ENCODE peak calls at places on chromosomes 1 and 21, in six cellular contexts. One of them, this sample, is unnamed.

GRCh38 chr1:201766117-201766863 is 62.7 kb upstream of the IPO9 start:
- DNase-seq in suprapubic skin: no peak
- DNase-seq in HCT116: no peak
- DNase-seq in SK-N-SH: no peak
- DNase-seq in sigmoid colon: no peak
- DNase-seq in GM23338: no peak
- DNase-seq in this sample: peak; percentile 90

GRCh38 chr21:31987696-31988095 is 114.9 kb downstream of the HUNK start:
- DNase-seq in suprapubic skin: peak; percentile 85
- DNase-seq in HCT116: no peak
- DNase-seq in SK-N-SH: no peak
- DNase-seq in sigmoid colon: no peak
- DNase-seq in GM23338: peak; percentile 20
- DNase-seq in this sample: no peak

GRCh38 chr1:150577557-150578277 is 1.7 kb downstream of the MCL1 start:
- DNase-seq in suprapubic skin: no peak
- DNase-seq in HCT116: no peak
- DNase-seq in SK-N-SH: peak; percentile 22
- DNase-seq in sigmoid colon: peak; percentile 56
- DNase-seq in GM23338: peak; percentile 14
- DNase-seq in this sample: no peak

GRCh38 chr21:15562748-15563147 is 167.0 kb upstream of the USP25 start:
- DNase-seq in suprapubic skin: no peak
- DNase-seq in HCT116: no peak
- DNase-seq in SK-N-SH: no peak
- DNase-seq in sigmoid colon: no peak
- DNase-seq in GM23338: no peak
- DNase-seq in this sample: no peak

GRCh38 chr1:15955552-15955951 is 20.3 kb downstream of the ZBTB17 start:
- DNase-seq in suprapubic skin: no peak
- DNase-seq in HCT116: no peak
- DNase-seq in SK-N-SH: no peak
- DNase-seq in sigmoid colon: no peak
- DNase-seq in GM23338: no peak
- DNase-seq in this sample: peak; percentile 71

GRCh38 chr1:179296831-179297377 is 3.3 kb downstream of the SOAT1 start:
- DNase-seq in suprapubic skin: no peak
- DNase-seq in HCT116: no peak
- DNase-seq in SK-N-SH: no peak
- DNase-seq in sigmoid colon: no peak
- DNase-seq in GM23338: no peak
- DNase-seq in this sample: no peak

GRCh38 chr1:2594641-2595131 is 8.1 kb downstream of the PRXL2B start:
- DNase-seq in suprapubic skin: peak; percentile 75
- DNase-seq in HCT116: no peak
- DNase-seq in SK-N-SH: no peak
- DNase-seq in sigmoid colon: peak; percentile 61
- DNase-seq in GM23338: no peak
- DNase-seq in this sample: no peak

GRCh38 chr1:80349218-80349617 is 1342.7 kb upstream of the ADGRL4 start:
- DNase-seq in suprapubic skin: no peak
- DNase-seq in HCT116: no peak
- DNase-seq in SK-N-SH: no peak
- DNase-seq in sigmoid colon: no peak
- DNase-seq in GM23338: peak; percentile 20
- DNase-seq in this sample: no peak

GRCh38 chr21:34730194-34730593 is 61.4 kb downstream of the CLIC6 start:
- DNase-seq in suprapubic skin: no peak
- DNase-seq in HCT116: no peak
- DNase-seq in SK-N-SH: no peak
- DNase-seq in sigmoid colon: no peak
- DNase-seq in GM23338: no peak
- DNase-seq in this sample: no peak

GRCh38 chr1:157390646-157391045 is 161.7 kb downstream of the FCRL5 start:
- DNase-seq in suprapubic skin: no peak
- DNase-seq in HCT116: no peak
- DNase-seq in SK-N-SH: no peak
- DNase-seq in sigmoid colon: no peak
- DNase-seq in GM23338: no peak
- DNase-seq in this sample: no peak

GRCh38 chr1:50704126-50704525 is 255.9 kb downstream of the FAF1 start:
- DNase-seq in suprapubic skin: no peak
- DNase-seq in HCT116: peak; percentile 6
- DNase-seq in SK-N-SH: peak; percentile 64
- DNase-seq in sigmoid colon: no peak
- DNase-seq in GM23338: peak; percentile 72
- DNase-seq in this sample: no peak

GRCh38 chr21:37153193-37153934 is 80.3 kb downstream of the TTC3 start:
- DNase-seq in suprapubic skin: no peak
- DNase-seq in HCT116: no peak
- DNase-seq in SK-N-SH: no peak
- DNase-seq in sigmoid colon: no peak
- DNase-seq in GM23338: no peak
- DNase-seq in this sample: no peak

GRCh38 chr1:23667411-23667810 is 24.2 kb upstream of the RPL11 start:
- DNase-seq in suprapubic skin: no peak
- DNase-seq in HCT116: no peak
- DNase-seq in SK-N-SH: no peak
- DNase-seq in sigmoid colon: no peak
- DNase-seq in GM23338: no peak
- DNase-seq in this sample: no peak

GRCh38 chr1:6016191-6016865 is 24.1 kb upstream of the NPHP4 start:
- DNase-seq in suprapubic skin: no peak
- DNase-seq in HCT116: no peak
- DNase-seq in SK-N-SH: no peak
- DNase-seq in sigmoid colon: no peak
- DNase-seq in GM23338: no peak
- DNase-seq in this sample: no peak

GRCh38 chr1:192700834-192701271 is 64.9 kb downstream of the RGS13 start:
- DNase-seq in suprapubic skin: no peak
- DNase-seq in HCT116: peak; percentile 56
- DNase-seq in SK-N-SH: no peak
- DNase-seq in sigmoid colon: no peak
- DNase-seq in GM23338: no peak
- DNase-seq in this sample: no peak

GRCh38 chr1:12272770-12273169 is 42.9 kb downstream of the VPS13D start:
- DNase-seq in suprapubic skin: no peak
- DNase-seq in HCT116: no peak
- DNase-seq in SK-N-SH: no peak
- DNase-seq in sigmoid colon: no peak
- DNase-seq in GM23338: no peak
- DNase-seq in this sample: no peak

GRCh38 chr1:153805929-153806750 is 30.9 kb downstream of the SLC27A3 start:
- DNase-seq in suprapubic skin: no peak
- DNase-seq in HCT116: no peak
- DNase-seq in SK-N-SH: no peak
- DNase-seq in sigmoid colon: no peak
- DNase-seq in GM23338: no peak
- DNase-seq in this sample: no peak

DNA sequence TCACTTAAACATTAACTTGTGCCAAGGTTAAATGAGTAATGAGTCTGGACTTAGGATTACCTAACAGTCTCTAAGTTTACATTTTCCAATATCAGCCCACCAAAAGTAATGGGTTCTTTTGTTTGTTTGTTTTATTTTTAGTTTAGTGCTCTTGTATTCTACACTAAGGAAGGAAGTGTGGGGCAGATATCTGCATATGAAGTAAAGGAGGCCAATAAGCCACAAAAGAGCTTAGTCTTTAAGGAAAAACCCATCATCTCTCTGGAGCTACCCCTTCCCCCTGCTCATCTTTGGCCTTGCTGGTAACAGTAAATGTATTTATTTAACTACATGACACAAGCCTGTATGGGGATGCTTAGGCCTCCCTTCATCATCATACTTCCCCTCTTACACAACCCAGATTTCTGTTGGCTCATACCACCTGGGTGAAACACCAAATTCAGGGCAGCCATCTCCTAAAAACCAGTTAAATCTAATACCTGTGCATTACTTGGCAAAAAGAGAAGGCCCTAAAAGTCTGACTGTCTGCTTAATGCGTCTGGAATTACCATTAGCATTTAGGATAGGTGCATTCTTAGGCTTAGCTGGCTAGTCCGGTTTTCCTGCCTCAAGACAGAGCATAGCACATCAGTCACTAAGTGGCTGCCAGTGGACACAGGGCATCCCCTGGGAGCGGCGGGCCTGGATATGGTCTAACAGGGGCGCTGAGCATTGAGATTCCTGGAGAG is 96.8 kb upstream of the ADGRL2 start:
- DNase-seq in suprapubic skin: no peak
- DNase-seq in HCT116: no peak
- DNase-seq in SK-N-SH: no peak
- DNase-seq in sigmoid colon: no peak
- DNase-seq in GM23338: no peak
- DNase-seq in this sample: no peak
- TF ChIP-seq POLR2AphosphoS5 in suprapubic skin: no peak
- TF ChIP-seq POLR2AphosphoS5 in HCT116: no peak
- TF ChIP-seq POLR2AphosphoS5 in SK-N-SH: no peak
- TF ChIP-seq POLR2AphosphoS5 in sigmoid colon: no peak
- TF ChIP-seq POLR2AphosphoS5 in GM23338: no peak
- TF ChIP-seq POLR2AphosphoS5 in this sample: no peak

DNA sequence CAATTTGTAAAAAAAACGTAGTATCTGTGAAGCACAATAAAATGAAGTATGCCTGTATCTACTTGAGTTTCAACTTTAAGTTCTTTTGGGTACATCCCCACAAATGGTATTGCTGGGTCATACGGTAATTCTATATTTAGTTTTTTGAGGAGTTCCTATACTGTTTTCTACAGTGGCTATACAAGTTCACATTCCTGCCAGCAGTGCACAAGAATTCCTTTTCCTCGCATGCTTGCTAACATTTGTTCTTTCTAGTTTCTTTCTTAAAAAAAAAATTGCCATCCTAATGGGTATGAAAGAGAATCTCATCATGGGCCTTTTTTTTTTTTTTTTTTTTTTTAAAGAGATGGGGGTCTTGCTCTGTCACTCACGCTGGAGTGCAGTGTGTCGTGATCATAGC is 41.9 kb downstream of the UCK2 start:
- DNase-seq in suprapubic skin: no peak
- DNase-seq in HCT116: no peak
- DNase-seq in SK-N-SH: no peak
- DNase-seq in sigmoid colon: no peak
- DNase-seq in GM23338: peak; percentile 27
- DNase-seq in this sample: no peak
- TF ChIP-seq CTCF in suprapubic skin: no peak
- TF ChIP-seq CTCF in HCT116: peak; percentile 26
- TF ChIP-seq CTCF in SK-N-SH: peak; percentile 38
- TF ChIP-seq CTCF in sigmoid colon: no peak
- TF ChIP-seq CTCF in GM23338: no peak
- TF ChIP-seq CTCF in this sample: no peak

GRCh38 chr1:233326995-233327937 is at the start of gene MAP3K21:
- DNase-seq in suprapubic skin: peak; percentile 94
- DNase-seq in HCT116: peak; percentile 95
- DNase-seq in SK-N-SH: peak; percentile 88
- DNase-seq in sigmoid colon: peak; percentile 72
- DNase-seq in GM23338: peak; percentile 98
- DNase-seq in this sample: no peak
- TF ChIP-seq POLR2AphosphoS5 in suprapubic skin: no peak
- TF ChIP-seq POLR2AphosphoS5 in HCT116: peak; percentile 91
- TF ChIP-seq POLR2AphosphoS5 in SK-N-SH: no peak
- TF ChIP-seq POLR2AphosphoS5 in sigmoid colon: no peak
- TF ChIP-seq POLR2AphosphoS5 in GM23338: peak; percentile 82
- TF ChIP-seq POLR2AphosphoS5 in this sample: no peak

GRCh38 chr1:147723691-147724323 is 36.6 kb downstream of the GJA5 start:
- DNase-seq in suprapubic skin: no peak
- DNase-seq in HCT116: peak; percentile 28
- DNase-seq in SK-N-SH: peak; percentile 14
- DNase-seq in sigmoid colon: no peak
- DNase-seq in GM23338: peak; percentile 91
- DNase-seq in this sample: no peak
- TF ChIP-seq CTCF in suprapubic skin: no peak
- TF ChIP-seq CTCF in HCT116: peak; percentile 62
- TF ChIP-seq CTCF in SK-N-SH: peak; percentile 35
- TF ChIP-seq CTCF in sigmoid colon: peak; percentile 25
- TF ChIP-seq CTCF in GM23338: peak; percentile 98
- TF ChIP-seq CTCF in this sample: no peak

GRCh38 chr1:214050513-214051401 is 63.0 kb downstream of the PROX1 start:
- DNase-seq in suprapubic skin: no peak
- DNase-seq in HCT116: no peak
- DNase-seq in SK-N-SH: no peak
- DNase-seq in sigmoid colon: no peak
- DNase-seq in GM23338: no peak
- DNase-seq in this sample: no peak
- TF ChIP-seq POLR2AphosphoS5 in suprapubic skin: no peak
- TF ChIP-seq POLR2AphosphoS5 in HCT116: no peak
- TF ChIP-seq POLR2AphosphoS5 in SK-N-SH: no peak
- TF ChIP-seq POLR2AphosphoS5 in sigmoid colon: no peak
- TF ChIP-seq POLR2AphosphoS5 in GM23338: no peak
- TF ChIP-seq POLR2AphosphoS5 in this sample: no peak

DNA sequence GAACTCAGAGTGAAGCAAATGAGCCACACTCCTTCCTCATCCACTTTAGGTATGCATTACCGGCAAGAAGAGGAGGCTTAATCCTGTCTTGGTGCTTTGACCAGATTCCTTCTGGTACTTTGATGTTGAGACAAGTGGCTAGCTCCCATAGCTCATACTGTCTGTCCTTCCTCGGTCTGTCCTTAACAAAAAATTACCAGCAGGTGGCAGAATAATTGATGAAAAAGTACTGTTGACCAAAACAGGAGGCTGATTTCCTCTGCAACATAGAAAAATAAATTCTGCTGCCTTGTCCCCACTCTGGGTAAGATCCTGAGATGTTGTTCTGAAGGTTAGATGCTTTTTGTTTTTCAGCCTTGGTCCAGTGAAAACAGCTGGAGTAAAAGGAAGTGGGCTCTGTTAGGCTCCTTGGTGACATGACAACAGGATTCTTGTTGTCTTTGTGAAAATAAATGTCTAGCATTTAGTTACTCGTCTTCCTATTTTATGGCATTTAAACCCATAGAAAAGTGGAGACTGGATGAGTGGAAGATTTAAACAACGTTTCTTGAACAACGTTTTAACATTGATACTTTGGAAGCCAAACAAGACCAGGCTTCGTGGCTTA is 11.2 kb upstream of the HJV start:
- DNase-seq in suprapubic skin: no peak
- DNase-seq in HCT116: peak; percentile 48
- DNase-seq in SK-N-SH: peak; percentile 47
- DNase-seq in sigmoid colon: no peak
- DNase-seq in GM23338: peak; percentile 58
- DNase-seq in this sample: no peak
- TF ChIP-seq CTCF in suprapubic skin: peak; percentile 11
- TF ChIP-seq CTCF in HCT116: peak; percentile 48
- TF ChIP-seq CTCF in SK-N-SH: peak; percentile 66
- TF ChIP-seq CTCF in sigmoid colon: peak; percentile 24
- TF ChIP-seq CTCF in GM23338: peak; percentile 43
- TF ChIP-seq CTCF in this sample: no peak

GRCh38 chr1:93180723-93181613 is at the start of gene CCDC18:
- DNase-seq in suprapubic skin: peak; percentile 80
- DNase-seq in HCT116: peak; percentile 36
- DNase-seq in SK-N-SH: peak; percentile 49
- DNase-seq in sigmoid colon: no peak
- DNase-seq in GM23338: peak; percentile 66
- DNase-seq in this sample: no peak
- TF ChIP-seq POLR2AphosphoS5 in suprapubic skin: no peak
- TF ChIP-seq POLR2AphosphoS5 in HCT116: no peak
- TF ChIP-seq POLR2AphosphoS5 in SK-N-SH: peak; percentile 7
- TF ChIP-seq POLR2AphosphoS5 in sigmoid colon: no peak
- TF ChIP-seq POLR2AphosphoS5 in GM23338: peak; percentile 83
- TF ChIP-seq POLR2AphosphoS5 in this sample: no peak